ENCODE peak calls at places on chromosome 17, in five cellular contexts. V, W, E, T and I are unnamed samples.

GRCh38 chr17:9924735-9925191 is 19.7 kb upstream of the RCVRN start:
- DNase-seq in W (peak), V (peak), T (no peak), E (peak), I (peak)

GRCh38 chr17:40058151-40058784 is 4.1 kb upstream of the MED24 start:
- DNase-seq in E (no peak), W (no peak), T (no peak), V (no peak), I (no peak)

GRCh38 chr17:9236286-9237052 is 215.2 kb downstream of the NTN1 start:
- DNase-seq in E (no peak), V (no peak), W (no peak), T (no peak), I (no peak)

GRCh38 chr17:30503558-30503957 is 26.4 kb downstream of the GOSR1 start:
- DNase-seq in E (no peak), T (no peak), W (no peak), V (no peak), I (no peak)

GRCh38 chr17:31439716-31440115 is 48.2 kb downstream of the RAB11FIP4 start:
- DNase-seq in E (no peak), W (no peak), V (no peak), T (no peak), I (no peak)

GRCh38 chr17:48641541-48642058 is 15.4 kb upstream of the HOXB9 start:
- DNase-seq in V (no peak), T (no peak), W (no peak), E (no peak), I (no peak)

GRCh38 chr17:74785981-74786360 is 9.8 kb upstream of the NAT9 start:
- DNase-seq in W (no peak), V (no peak), T (no peak), E (no peak), I (no peak)

GRCh38 chr17:45230787-45231480 is 9.2 kb downstream of the FMNL1 start:
- DNase-seq in E (no peak), W (peak), V (no peak), T (no peak), I (no peak)

GRCh38 chr17:80352991-80353665 is 61.8 kb upstream of the ENDOV start:
- DNase-seq in V (no peak), E (no peak), W (no peak), T (no peak), I (no peak)

GRCh38 chr17:34579017-34579946 is at the start of gene TMEM132E:
- DNase-seq in E (peak), V (no peak), W (no peak), T (no peak), I (no peak)

GRCh38 chr17:68290268-68290954 is 516 bp downstream of the SLC16A6 start:
- DNase-seq in W (no peak), T (no peak), E (peak), V (no peak), I (peak)

GRCh38 chr17:48625502-48626201 is 506 bp downstream of the HOXB9 start:
- DNase-seq in V (no peak), T (no peak), E (peak), W (peak), I (no peak)

DNA sequence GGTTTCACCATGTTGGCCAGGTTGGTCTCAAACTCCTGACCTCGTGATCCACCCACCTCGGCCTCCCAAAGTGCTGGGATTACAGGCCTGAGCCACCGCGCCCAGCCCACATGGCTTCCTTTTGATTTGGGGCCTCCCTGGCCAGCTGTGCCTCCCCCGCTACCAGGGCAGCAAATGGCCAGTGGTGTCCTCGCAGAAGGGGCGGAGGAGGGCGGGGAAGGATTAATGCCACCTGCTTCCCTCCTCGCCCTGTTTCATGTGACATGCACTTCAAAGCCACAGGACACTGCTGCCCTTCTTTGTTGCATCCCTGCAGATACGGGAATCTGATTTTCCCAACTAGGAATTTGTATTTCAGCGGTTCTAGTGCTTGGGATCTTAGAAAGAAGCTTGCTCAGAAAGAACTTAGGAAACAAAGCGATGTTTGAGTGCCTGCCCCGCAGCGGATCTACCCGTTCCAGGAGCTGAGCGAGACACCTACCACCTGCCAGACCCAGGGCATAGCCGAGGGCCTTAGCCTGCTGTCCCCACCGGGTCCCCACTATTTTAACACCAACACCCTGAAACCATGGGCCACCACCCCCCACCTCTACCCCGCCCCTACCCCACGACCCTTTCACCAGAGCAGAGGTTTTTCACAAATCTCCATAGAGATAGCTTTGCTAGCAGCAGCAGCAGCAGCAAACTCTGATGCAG is 37.7 kb upstream of the CCDC182 start:
- DNase-seq in E (no peak), V (no peak), T (no peak), W (peak), I (no peak)
- H3K4me3 ChIP-seq in E (no peak), V (peak), T (no peak), W (peak), I (no peak)

GRCh38 chr17:7626307-7626706 is 1.3 kb downstream of the SAT2 start:
- DNase-seq in E (peak), T (no peak), V (no peak), W (no peak), I (no peak)

GRCh38 chr17:7623661-7624060 is 4.0 kb downstream of the SAT2 start:
- DNase-seq in T (no peak), E (no peak), V (no peak), W (no peak), I (no peak)

GRCh38 chr17:7618608-7619007 is 3.9 kb upstream of the FXR2 start:
- DNase-seq in V (no peak), E (no peak), W (no peak), T (no peak), I (no peak)

GRCh38 chr17:7615265-7615747 is 609 bp upstream of the FXR2 start:
- DNase-seq in V (no peak), W (no peak), T (no peak), E (no peak), I (no peak)

GRCh38 chr17:7620835-7621234 is 6.1 kb upstream of the FXR2 start:
- DNase-seq in T (no peak), E (no peak), V (no peak), W (no peak), I (no peak)
- H3K4me3 ChIP-seq in T (no peak), E (no peak), V (no peak), W (no peak), I (no peak)

DNA sequence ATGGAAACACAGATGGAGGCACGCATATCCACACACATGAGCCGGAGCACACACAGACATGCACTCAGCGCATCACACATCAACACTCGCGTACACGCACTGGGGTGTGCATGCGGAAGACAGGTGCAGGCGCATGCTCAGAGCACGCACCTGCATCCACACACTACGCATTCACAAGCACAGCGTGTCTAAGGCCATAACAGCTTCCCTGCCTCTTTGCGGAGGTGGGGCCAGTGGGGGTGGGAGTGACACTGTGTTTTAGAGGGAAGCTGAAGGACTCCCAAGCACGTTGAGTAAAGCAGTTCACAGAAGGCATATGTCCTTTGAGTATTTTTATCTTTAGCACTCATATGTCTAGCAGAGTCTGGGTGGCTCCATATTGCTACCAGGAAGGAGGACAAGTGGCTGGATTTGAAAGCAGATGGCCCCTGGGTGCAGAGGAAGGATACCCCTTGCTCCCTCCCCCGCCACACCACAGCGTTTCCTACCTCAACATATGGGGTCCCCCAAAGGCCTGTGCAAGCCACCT is 68.6 kb upstream of the TOB1 start:
- DNase-seq in V (no peak), E (no peak), W (no peak), T (no peak), I (no peak)
- H3K4me3 ChIP-seq in V (no peak), E (no peak), W (no peak), T (no peak), I (no peak)

GRCh38 chr17:77610980-77611641 is 347.4 kb upstream of the TNRC6C start:
- DNase-seq in T (no peak), W (no peak), E (no peak), V (no peak), I (no peak)
- H3K4me3 ChIP-seq in T (no peak), W (no peak), E (no peak), V (no peak), I (no peak)

GRCh38 chr17:62705781-62706597 is 78.5 kb downstream of the MRC2 start:
- DNase-seq in T (no peak), W (no peak), V (no peak), E (no peak), I (no peak)
- H3K4me3 ChIP-seq in T (peak), W (no peak), V (no peak), E (no peak), I (no peak)